ENCODE peak calls at places on chromosome 13, in four cellular contexts. W is OCI-M1, Q is breast epithelium, N is NCI-H2081. T is an unnamed sample.

GRCh38 chr13:105327727-105328126 is 1207.7 kb downstream of the EFNB2 start:
- DNase-seq in W (no peak), N (peak), Q (no peak), T (no peak)

GRCh38 chr13:84431646-84432045 is 549.4 kb upstream of the SLITRK1 start:
- DNase-seq in Q (no peak), N (no peak), W (no peak), T (no peak)

GRCh38 chr13:35475131-35475959 is 1.1 kb downstream of the MAB21L1 start:
- DNase-seq in N (no peak), Q (no peak), W (peak), T (no peak)

GRCh38 chr13:45434556-45435371 is 16.6 kb upstream of the SLC25A30 start:
- DNase-seq in N (no peak), Q (no peak), W (no peak), T (peak)

GRCh38 chr13:44379885-44380284 is 6.3 kb downstream of the SERP2 start:
- DNase-seq in Q (no peak), N (no peak), W (no peak), T (no peak)

GRCh38 chr13:98889419-98890079 is 88.3 kb downstream of the DOCK9 start:
- DNase-seq in Q (no peak), N (no peak), W (no peak), T (no peak)

GRCh38 chr13:41107584-41108014 is 25.0 kb downstream of the KBTBD6 start:
- DNase-seq in W (no peak), Q (no peak), N (no peak), T (no peak)

GRCh38 chr13:41291246-41291645 is 19.8 kb upstream of the NAA16 start:
- DNase-seq in Q (no peak), N (no peak), W (no peak), T (no peak)

GRCh38 chr13:22135446-22135845 is 464.6 kb downstream of the FGF9 start:
- DNase-seq in W (peak), N (no peak), Q (no peak), T (no peak)

GRCh38 chr13:111597041-111598017 is 276.9 kb downstream of the TEX29 start:
- DNase-seq in Q (no peak), N (peak), W (no peak), T (no peak)